ENCODE peak calls at places on chromosomes 6 and 20, in five cellular contexts. Q is GM23248; H is activated T-cell treated with anti-CD3 and anti-CD28 coated beads, Interleukin-2, amount 50 U/mL, for 72 hours; Y is vagina; C is hepatocyte. U is an unnamed sample.

GRCh38 chr6:131642565-131643261 is 5.6 kb downstream of the ENPP3 start:
- DNase-seq in Q (no peak), H (no peak), Y (no peak), C (no peak), U (no peak)

GRCh38 chr20:57389695-57390603 is 1.2 kb upstream of the RBM38 start:
- DNase-seq in Q (no peak), H (peak; percentile 67), Y (no peak), C (no peak), U (no peak)

GRCh38 chr20:18692453-18692852 is 104.6 kb downstream of the DTD1 start:
- DNase-seq in Q (no peak), H (no peak), Y (no peak), C (no peak), U (no peak)

GRCh38 chr6:7129784-7130569 is 22.2 kb downstream of the RREB1 start:
- DNase-seq in Q (peak; percentile 96), H (peak; percentile 66), Y (no peak), C (no peak), U (peak; percentile 93)

GRCh38 chr20:45592574-45593189 is 13.6 kb upstream of the WFDC8 start:
- DNase-seq in Q (peak; percentile 62), H (peak; percentile 22), Y (no peak), C (peak; percentile 61), U (peak; percentile 38)

GRCh38 chr20:31707994-31708744 is 14.5 kb downstream of the BCL2L1 start:
- DNase-seq in Q (no peak), H (no peak), Y (no peak), C (peak; percentile 64), U (no peak)

GRCh38 chr6:138529510-138529909 is 30.2 kb upstream of the NHSL1 start:
- DNase-seq in Q (no peak), H (no peak), Y (no peak), C (no peak), U (no peak)

GRCh38 chr6:69795469-69796080 is 1.2 kb downstream of the LMBRD1 start:
- DNase-seq in Q (peak; percentile 19), H (no peak), Y (no peak), C (peak; percentile 19), U (no peak)

GRCh38 chr6:17705778-17706579 is 746 bp downstream of the NUP153 start:
- DNase-seq in Q (peak; percentile 77), H (peak; percentile 91), Y (peak; percentile 89), C (peak; percentile 75), U (peak; percentile 72)

GRCh38 chr6:71091167-71091566 is 134.3 kb upstream of the B3GAT2 start:
- DNase-seq in Q (no peak), H (no peak), Y (no peak), C (no peak), U (peak; percentile 6)

GRCh38 chr6:13953061-13953705 is 28.4 kb downstream of the RNF182 start:
- DNase-seq in Q (peak; percentile 56), H (no peak), Y (no peak), C (no peak), U (peak; percentile 96)

GRCh38 chr6:146857180-146857959 is 258.6 kb downstream of the ADGB start:
- DNase-seq in Q (peak; percentile 97), H (peak; percentile 84), Y (no peak), C (peak; percentile 90), U (peak; percentile 95)

GRCh38 chr6:114364295-114364694 is 21.5 kb upstream of the HS3ST5 start:
- DNase-seq in Q (peak; percentile 44), H (no peak), Y (no peak), C (peak; percentile 52), U (peak; percentile 65)

GRCh38 chr6:54252916-54253315 is 55.3 kb upstream of the TINAG start:
- DNase-seq in Q (no peak), H (no peak), Y (no peak), C (no peak), U (no peak)

GRCh38 chr6:166417285-166417691 is 34.5 kb upstream of the MPC1 start:
- DNase-seq in Q (no peak), H (peak; percentile 48), Y (no peak), C (no peak), U (no peak)

GRCh38 chr20:52859156-52859887 is 112.8 kb upstream of the TSHZ2 start:
- DNase-seq in Q (peak; percentile 79), H (no peak), Y (no peak), C (no peak), U (no peak)

GRCh38 chr6:35552285-35552917 is 39.7 kb upstream of the TULP1 start:
- DNase-seq in Q (peak; percentile 17), H (peak; percentile 61), Y (no peak), C (peak; percentile 24), U (peak; percentile 69)

GRCh38 chr6:145547596-145548325 is 187.6 kb downstream of the EPM2A start:
- DNase-seq in Q (peak; percentile 12), H (no peak), Y (no peak), C (no peak), U (peak; percentile 81)

GRCh38 chr20:22887796-22888195 is 147.3 kb upstream of the SSTR4 start:
- DNase-seq in Q (no peak), H (no peak), Y (no peak), C (no peak), U (no peak)

GRCh38 chr20:40706977-40707582 is 18.0 kb upstream of the MAFB start:
- DNase-seq in Q (peak; percentile 20), H (no peak), Y (no peak), C (peak; percentile 74), U (no peak)

GRCh38 chr6:159977242-159978214 is 8.6 kb downstream of the IGF2R start:
- DNase-seq in Q (peak; percentile 51), H (no peak), Y (no peak), C (no peak), U (no peak)

GRCh38 chr6:19845271-19846046 is 8.3 kb downstream of the ID4 start:
- DNase-seq in Q (peak; percentile 23), H (no peak), Y (no peak), C (peak; percentile 41), U (no peak)

GRCh38 chr6:87808005-87808757 is 106.1 kb upstream of the AKIRIN2 start:
- DNase-seq in Q (peak; percentile 91), H (peak; percentile 28), Y (no peak), C (no peak), U (no peak)

GRCh38 chr6:112330071-112330876 is 16.9 kb upstream of the RFPL4B start:
- DNase-seq in Q (peak; percentile 82), H (no peak), Y (no peak), C (no peak), U (no peak)

GRCh38 chr6:9875605-9876353 is 539.1 kb downstream of the TFAP2A start:
- DNase-seq in Q (peak; percentile 13), H (no peak), Y (no peak), C (peak; percentile 6), U (peak; percentile 95)

GRCh38 chr20:45926731-45927070 is 7.8 kb upstream of the PCIF1 start:
- DNase-seq in Q (no peak), H (no peak), Y (no peak), C (no peak), U (no peak)

GRCh38 chr20:63029358-63030121 is 22.8 kb upstream of the BHLHE23 start:
- DNase-seq in Q (no peak), H (peak; percentile 25), Y (no peak), C (no peak), U (no peak)

GRCh38 chr20:18466574-18466893 is 296 bp downstream of the DZANK1 start:
- DNase-seq in Q (no peak), H (no peak), Y (peak; percentile 89), C (no peak), U (no peak)

GRCh38 chr20:24781061-24781980 is 167.7 kb upstream of the CST7 start:
- DNase-seq in Q (peak; percentile 77), H (peak; percentile 36), Y (no peak), C (peak; percentile 66), U (no peak)

GRCh38 chr6:117441824-117442264 is 16.1 kb upstream of the ROS1 start:
- DNase-seq in Q (peak; percentile 75), H (no peak), Y (no peak), C (no peak), U (no peak)

GRCh38 chr20:3171391-3172125 is 1.8 kb downstream of the LZTS3 start:
- DNase-seq in Q (no peak), H (no peak), Y (no peak), C (no peak), U (no peak)

GRCh38 chr6:4889701-4890100 is 113.5 kb downstream of the CDYL start:
- DNase-seq in Q (no peak), H (no peak), Y (peak; percentile 52), C (no peak), U (no peak)

GRCh38 chr20:19827818-19828217 is 69.8 kb downstream of the RIN2 start:
- DNase-seq in Q (no peak), H (no peak), Y (peak; percentile 2), C (no peak), U (no peak)

GRCh38 chr20:51428451-51429143 is 113.9 kb downstream of the NFATC2 start:
- DNase-seq in Q (peak; percentile 48), H (no peak), Y (no peak), C (peak; percentile 79), U (peak; percentile 68)

GRCh38 chr6:89610149-89610642 is 28.4 kb downstream of the LYRM2 start:
- DNase-seq in Q (peak; percentile 66), H (peak; percentile 84), Y (no peak), C (peak; percentile 72), U (peak; percentile 92)

U was measured in trophoblast cell.